ENCODE peak calls at places on chromosome 16, in four cellular contexts. One of them, this sample, is unnamed.

GRCh38 chr16:12330977-12331376 is 354.4 kb downstream of the SNX29 start:
- DNase-seq in NCI-H2081: no peak
- DNase-seq in NCI-H82: no peak
- DNase-seq in Caki2: no peak
- DNase-seq in this sample: no peak

GRCh38 chr16:11078812-11079459 is 134.6 kb downstream of the CLEC16A start:
- DNase-seq in Caki2: no peak
- DNase-seq in NCI-H82: no peak
- DNase-seq in NCI-H2081: no peak
- DNase-seq in this sample: no peak

GRCh38 chr16:10228779-10229178 is 46.6 kb upstream of the GRIN2A start:
- DNase-seq in Caki2: peak; percentile 11
- DNase-seq in NCI-H2081: no peak
- DNase-seq in NCI-H82: no peak
- DNase-seq in this sample: no peak

GRCh38 chr16:84228321-84228838 is 11.4 kb downstream of the KCNG4 start:
- DNase-seq in Caki2: peak; percentile 89
- DNase-seq in NCI-H82: peak; percentile 27
- DNase-seq in NCI-H2081: no peak
- DNase-seq in this sample: no peak

GRCh38 chr16:25126820-25127232 is 15.3 kb downstream of the LCMT1 start:
- DNase-seq in NCI-H82: peak; percentile 16
- DNase-seq in Caki2: peak; percentile 76
- DNase-seq in NCI-H2081: peak; percentile 48
- DNase-seq in this sample: no peak

GRCh38 chr16:735982-736453 is 4.8 kb downstream of the CIAO3 start:
- DNase-seq in NCI-H82: no peak
- DNase-seq in Caki2: no peak
- DNase-seq in NCI-H2081: no peak
- DNase-seq in this sample: no peak

GRCh38 chr16:65936096-65936495 is 430.4 kb upstream of the CDH5 start:
- DNase-seq in NCI-H2081: no peak
- DNase-seq in Caki2: no peak
- DNase-seq in NCI-H82: no peak
- DNase-seq in this sample: no peak

GRCh38 chr16:14344292-14344691 is 273.2 kb downstream of the MRTFB start:
- DNase-seq in NCI-H2081: no peak
- DNase-seq in NCI-H82: no peak
- DNase-seq in Caki2: no peak
- DNase-seq in this sample: no peak

GRCh38 chr16:15052747-15053476 is 3.0 kb downstream of the NTAN1 start:
- DNase-seq in Caki2: no peak
- DNase-seq in NCI-H2081: no peak
- DNase-seq in NCI-H82: peak; percentile 61
- DNase-seq in this sample: no peak

GRCh38 chr16:78446486-78446885 is 347.0 kb downstream of the WWOX start:
- DNase-seq in NCI-H2081: no peak
- DNase-seq in NCI-H82: no peak
- DNase-seq in Caki2: no peak
- DNase-seq in this sample: no peak

GRCh38 chr16:57422026-57422944 is 17.7 kb downstream of the CCL17 start:
- DNase-seq in Caki2: peak; percentile 33
- DNase-seq in NCI-H2081: peak; percentile 35
- DNase-seq in NCI-H82: peak; percentile 69
- DNase-seq in this sample: peak; percentile 59

GRCh38 chr16:67666538-67667433 is at the start of the genes C16orf86 and ENKD1:
- DNase-seq in Caki2: no peak
- DNase-seq in NCI-H2081: peak; percentile 67
- DNase-seq in NCI-H82: peak; percentile 89
- DNase-seq in this sample: peak; percentile 90

GRCh38 chr16:84096447-84097005 is 20.2 kb downstream of the MBTPS1 start:
- DNase-seq in Caki2: peak; percentile 40
- DNase-seq in NCI-H82: no peak
- DNase-seq in NCI-H2081: peak; percentile 63
- DNase-seq in this sample: no peak

GRCh38 chr16:30720086-30720485 is 21.1 kb downstream of the SRCAP start:
- DNase-seq in Caki2: no peak
- DNase-seq in NCI-H2081: no peak
- DNase-seq in NCI-H82: no peak
- DNase-seq in this sample: no peak

GRCh38 chr16:65024649-65025243 is 97.1 kb downstream of the CDH11 start:
- DNase-seq in NCI-H82: no peak
- DNase-seq in NCI-H2081: no peak
- DNase-seq in Caki2: no peak
- DNase-seq in this sample: no peak

GRCh38 chr16:3739636-3740035 is 22.3 kb upstream of the TRAP1 start:
- DNase-seq in Caki2: no peak
- DNase-seq in NCI-H82: no peak
- DNase-seq in NCI-H2081: no peak
- DNase-seq in this sample: no peak

GRCh38 chr16:19136549-19137196 is 22.9 kb downstream of the ITPRIPL2 start:
- DNase-seq in NCI-H2081: no peak
- DNase-seq in Caki2: peak; percentile 27
- DNase-seq in NCI-H82: no peak
- DNase-seq in this sample: no peak

GRCh38 chr16:88965826-88966480 is 11.1 kb downstream of the CBFA2T3 start:
- DNase-seq in NCI-H2081: no peak
- DNase-seq in Caki2: no peak
- DNase-seq in NCI-H82: no peak
- DNase-seq in this sample: no peak